ENCODE peak calls at places on chromosome 22, in ten cellular contexts. One of them, this sample, is unnamed.

GRCh38 chr22:19524170-19525115 is at the start of gene CLDN5:
- DNase-seq in GM10248: peak; percentile 34
- DNase-seq in hippocampal formation: no peak
- DNase-seq in NCI-H1105: peak; percentile 26
- DNase-seq in NCI-H345: no peak
- DNase-seq in midbrain: no peak
- DNase-seq in activated T-helper 1 cell treated with Interleukin-2 at 50 U/mL for 16 hours: no peak
- DNase-seq in NCI-H187: no peak
- DNase-seq in iPS DF 6.9: no peak
- DNase-seq in retina: peak; percentile 85
- DNase-seq in this sample: peak; percentile 51

GRCh38 chr22:16915711-16916110 is 90.5 kb upstream of the XKR3 start:
- DNase-seq in midbrain: no peak
- DNase-seq in NCI-H1105: no peak
- DNase-seq in iPS DF 6.9: no peak
- DNase-seq in hippocampal formation: no peak
- DNase-seq in GM10248: no peak
- DNase-seq in NCI-H187: no peak
- DNase-seq in activated T-helper 1 cell treated with Interleukin-2 at 50 U/mL for 16 hours: no peak
- DNase-seq in NCI-H345: no peak
- DNase-seq in retina: no peak
- DNase-seq in this sample: no peak

GRCh38 chr22:19977296-19978243 is 36.0 kb upstream of the TXNRD2 start:
- DNase-seq in midbrain: no peak
- DNase-seq in retina: no peak
- DNase-seq in hippocampal formation: no peak
- DNase-seq in iPS DF 6.9: no peak
- DNase-seq in NCI-H187: no peak
- DNase-seq in NCI-H345: no peak
- DNase-seq in GM10248: no peak
- DNase-seq in NCI-H1105: no peak
- DNase-seq in activated T-helper 1 cell treated with Interleukin-2 at 50 U/mL for 16 hours: no peak
- DNase-seq in this sample: no peak

GRCh38 chr22:16824718-16825687 is at the start of gene XKR3:
- DNase-seq in NCI-H187: no peak
- DNase-seq in retina: no peak
- DNase-seq in iPS DF 6.9: no peak
- DNase-seq in GM10248: no peak
- DNase-seq in NCI-H1105: no peak
- DNase-seq in NCI-H345: no peak
- DNase-seq in activated T-helper 1 cell treated with Interleukin-2 at 50 U/mL for 16 hours: no peak
- DNase-seq in hippocampal formation: no peak
- DNase-seq in midbrain: peak; percentile 1
- DNase-seq in this sample: no peak

GRCh38 chr22:37678372-37678771 is 2.9 kb downstream of the LGALS1 start:
- DNase-seq in GM10248: no peak
- DNase-seq in retina: no peak
- DNase-seq in midbrain: no peak
- DNase-seq in NCI-H1105: no peak
- DNase-seq in iPS DF 6.9: no peak
- DNase-seq in NCI-H345: no peak
- DNase-seq in NCI-H187: no peak
- DNase-seq in activated T-helper 1 cell treated with Interleukin-2 at 50 U/mL for 16 hours: no peak
- DNase-seq in hippocampal formation: no peak
- DNase-seq in this sample: no peak

GRCh38 chr22:40341604-40342003 is 4.7 kb upstream of the ADSL start:
- DNase-seq in NCI-H1105: no peak
- DNase-seq in GM10248: no peak
- DNase-seq in iPS DF 6.9: no peak
- DNase-seq in NCI-H187: no peak
- DNase-seq in hippocampal formation: no peak
- DNase-seq in NCI-H345: no peak
- DNase-seq in midbrain: no peak
- DNase-seq in activated T-helper 1 cell treated with Interleukin-2 at 50 U/mL for 16 hours: no peak
- DNase-seq in retina: no peak
- DNase-seq in this sample: no peak

GRCh38 chr22:27065259-27065658 is 407.9 kb downstream of the MIAT start:
- DNase-seq in activated T-helper 1 cell treated with Interleukin-2 at 50 U/mL for 16 hours: no peak
- DNase-seq in NCI-H187: no peak
- DNase-seq in iPS DF 6.9: no peak
- DNase-seq in NCI-H1105: no peak
- DNase-seq in retina: peak; percentile 31
- DNase-seq in midbrain: no peak
- DNase-seq in GM10248: no peak
- DNase-seq in NCI-H345: peak; percentile 15
- DNase-seq in hippocampal formation: no peak
- DNase-seq in this sample: no peak

GRCh38 chr22:38314992-38315800 is 2.0 kb downstream of the CSNK1E start:
- DNase-seq in GM10248: no peak
- DNase-seq in NCI-H187: no peak
- DNase-seq in midbrain: peak; percentile 49
- DNase-seq in NCI-H345: no peak
- DNase-seq in iPS DF 6.9: no peak
- DNase-seq in hippocampal formation: no peak
- DNase-seq in retina: peak; percentile 72
- DNase-seq in activated T-helper 1 cell treated with Interleukin-2 at 50 U/mL for 16 hours: no peak
- DNase-seq in NCI-H1105: peak; percentile 28
- DNase-seq in this sample: no peak

GRCh38 chr22:20750461-20751184 is 23.3 kb upstream of the SERPIND1 start:
- DNase-seq in NCI-H187: no peak
- DNase-seq in iPS DF 6.9: no peak
- DNase-seq in hippocampal formation: peak; percentile 28
- DNase-seq in activated T-helper 1 cell treated with Interleukin-2 at 50 U/mL for 16 hours: no peak
- DNase-seq in NCI-H1105: peak; percentile 10
- DNase-seq in midbrain: no peak
- DNase-seq in NCI-H345: no peak
- DNase-seq in GM10248: peak; percentile 79
- DNase-seq in retina: no peak
- DNase-seq in this sample: no peak

GRCh38 chr22:18954333-18954732 is 18.2 kb upstream of the PRODH start:
- DNase-seq in hippocampal formation: peak; percentile 41
- DNase-seq in midbrain: peak; percentile 68
- DNase-seq in NCI-H345: peak; percentile 32
- DNase-seq in GM10248: peak; percentile 81
- DNase-seq in NCI-H187: peak; percentile 9
- DNase-seq in iPS DF 6.9: peak; percentile 45
- DNase-seq in activated T-helper 1 cell treated with Interleukin-2 at 50 U/mL for 16 hours: peak; percentile 41
- DNase-seq in NCI-H1105: peak; percentile 9
- DNase-seq in retina: peak; percentile 90
- DNase-seq in this sample: peak; percentile 88

GRCh38 chr22:26770624-26771023 is 113.2 kb downstream of the MIAT start:
- DNase-seq in NCI-H1105: no peak
- DNase-seq in hippocampal formation: no peak
- DNase-seq in midbrain: no peak
- DNase-seq in NCI-H187: no peak
- DNase-seq in NCI-H345: no peak
- DNase-seq in activated T-helper 1 cell treated with Interleukin-2 at 50 U/mL for 16 hours: no peak
- DNase-seq in GM10248: no peak
- DNase-seq in retina: no peak
- DNase-seq in iPS DF 6.9: no peak
- DNase-seq in this sample: no peak